ENCODE peak calls at places on chromosomes 2 and 18, in four cellular contexts. J is transverse colon; D is astrocyte; A is CD8-positive, alpha-beta T cell. T is an unnamed sample.

GRCh38 chr2:162475661-162476060 is 131.7 kb downstream of the GCA start:
- DNase-seq in J (no peak), D (peak; percentile 59), A (no peak), T (peak; percentile 78)

GRCh38 chr18:44537521-44537920 is 143.2 kb upstream of the SETBP1 start:
- DNase-seq in J (no peak), D (peak; percentile 87), A (no peak), T (peak; percentile 88)

GRCh38 chr2:70300771-70301343 is 1.0 kb downstream of the FAM136A start:
- DNase-seq in J (no peak), D (no peak), A (no peak), T (no peak)

GRCh38 chr18:79918089-79919011 is 33.1 kb downstream of the SLC66A2 start:
- DNase-seq in J (peak; percentile 5), D (no peak), A (no peak), T (no peak)

GRCh38 chr2:18311413-18311812 is 249.0 kb downstream of the RDH14 start:
- DNase-seq in J (no peak), D (peak; percentile 69), A (no peak), T (peak; percentile 46)

GRCh38 chr2:31256611-31257382 is 22.8 kb downstream of the EHD3 start:
- DNase-seq in J (no peak), D (no peak), A (no peak), T (no peak)

GRCh38 chr18:59823611-59824195 is 76.1 kb upstream of the PMAIP1 start:
- DNase-seq in J (peak; percentile 75), D (peak; percentile 31), A (peak; percentile 16), T (peak; percentile 54)

GRCh38 chr2:107466241-107466640 is 360.5 kb upstream of the RGPD4 start:
- DNase-seq in J (no peak), D (no peak), A (no peak), T (no peak)

GRCh38 chr2:50538137-50538536 is 493.8 kb downstream of the NRXN1 start:
- DNase-seq in J (no peak), D (no peak), A (no peak), T (no peak)

GRCh38 chr2:226211439-226211838 is 588.2 kb downstream of the IRS1 start:
- DNase-seq in J (no peak), D (peak; percentile 88), A (no peak), T (peak; percentile 17)

GRCh38 chr2:207692206-207693065 is 19.0 kb upstream of the CCNYL1 start:
- DNase-seq in J (peak; percentile 58), D (no peak), A (peak; percentile 51), T (peak; percentile 53)

GRCh38 chr18:54004828-54005227 is 219.6 kb downstream of the MBD2 start:
- DNase-seq in J (no peak), D (no peak), A (no peak), T (peak; percentile 53)

GRCh38 chr2:72027426-72028161 is 120.1 kb downstream of the CYP26B1 start:
- DNase-seq in J (no peak), D (peak; percentile 34), A (no peak), T (peak; percentile 66)

GRCh38 chr2:17620280-17620679 is 79.8 kb downstream of the VSNL1 start:
- DNase-seq in J (no peak), D (peak; percentile 71), A (no peak), T (peak; percentile 89)

GRCh38 chr18:74328196-74328595 is 12.6 kb downstream of the C18orf63 start:
- DNase-seq in J (no peak), D (no peak), A (no peak), T (no peak)

GRCh38 chr2:207165121-207166038 is at the start of gene KLF7:
- DNase-seq in J (peak; percentile 45), D (peak; percentile 48), A (peak; percentile 61), T (peak; percentile 64)

GRCh38 chr18:9117980-9118841 is 15.7 kb downstream of the NDUFV2 start:
- DNase-seq in J (no peak), D (no peak), A (no peak), T (no peak)

GRCh38 chr2:26086155-26086634 is 52.3 kb downstream of the RAB10 start:
- DNase-seq in J (no peak), D (peak; percentile 96), A (no peak), T (peak; percentile 25)

GRCh38 chr2:27016801-27017325 is 15.9 kb upstream of the TMEM214 start:
- DNase-seq in J (peak; percentile 66), D (peak; percentile 49), A (peak; percentile 54), T (peak; percentile 47)

GRCh38 chr2:55585451-55586079 is 31.9 kb downstream of the PPP4R3B start:
- DNase-seq in J (no peak), D (peak; percentile 62), A (no peak), T (no peak)

GRCh38 chr2:150767924-150768801 is 280.7 kb upstream of the RND3 start:
- DNase-seq in J (no peak), D (no peak), A (no peak), T (no peak)

GRCh38 chr2:72883356-72883962 is 3.7 kb upstream of the SPR start:
- DNase-seq in J (peak; percentile 37), D (peak; percentile 27), A (peak; percentile 17), T (peak; percentile 26)

GRCh38 chr18:72672364-72673151 is 128.4 kb upstream of the CBLN2 start:
- DNase-seq in J (no peak), D (peak; percentile 3), A (no peak), T (peak; percentile 7)

GRCh38 chr2:181575024-181575649 is 81.8 kb downstream of the CERKL start:
- DNase-seq in J (no peak), D (no peak), A (no peak), T (no peak)

GRCh38 chr2:171541202-171541884 is 19.1 kb downstream of the CYBRD1 start:
- DNase-seq in J (no peak), D (no peak), A (no peak), T (no peak)

GRCh38 chr2:228613133-228613532 is 431.6 kb upstream of the SPHKAP start:
- DNase-seq in J (no peak), D (peak; percentile 82), A (no peak), T (peak; percentile 56)

GRCh38 chr2:37020212-37020886 is 54.0 kb upstream of the STRN start:
- DNase-seq in J (peak; percentile 27), D (peak; percentile 85), A (no peak), T (no peak)

GRCh38 chr2:174600349-174600748 is 2.7 kb upstream of the WIPF1 start:
- DNase-seq in J (no peak), D (no peak), A (no peak), T (no peak)

GRCh38 chr2:68225119-68225632 is 27.2 kb downstream of the PPP3R1 start:
- DNase-seq in J (peak; percentile 37), D (no peak), A (peak; percentile 11), T (peak; percentile 14)

GRCh38 chr2:223626713-223627112 is 24.6 kb upstream of the SCG2 start:
- DNase-seq in J (no peak), D (peak; percentile 96), A (no peak), T (no peak)

GRCh38 chr2:241760301-241760771 is 16.3 kb upstream of the GAL3ST2 start:
- DNase-seq in J (no peak), D (no peak), A (no peak), T (no peak)

GRCh38 chr2:185919155-185919554 is 180.6 kb downstream of the FSIP2 start:
- DNase-seq in J (no peak), D (peak; percentile 31), A (no peak), T (no peak)

GRCh38 chr2:31083204-31083993 is 54.8 kb downstream of the GALNT14 start:
- DNase-seq in J (no peak), D (no peak), A (no peak), T (no peak)

GRCh38 chr2:71687412-71687811 is 234.1 kb downstream of the DYSF start:
- DNase-seq in J (no peak), D (no peak), A (no peak), T (no peak)

GRCh38 chr2:182642328-182642727 is 73.7 kb upstream of the DNAJC10 start:
- DNase-seq in J (peak; percentile 41), D (peak; percentile 23), A (peak; percentile 14), T (peak; percentile 54)

GRCh38 chr2:12352891-12353290 is 363.8 kb upstream of the TRIB2 start:
- DNase-seq in J (no peak), D (no peak), A (no peak), T (no peak)

GRCh38 chr2:41846962-41847361 is 200.9 kb upstream of the PKDCC start:
- DNase-seq in J (no peak), D (no peak), A (no peak), T (no peak)

GRCh38 chr2:128835342-128835855 is 516.7 kb upstream of the HS6ST1 start:
- DNase-seq in J (no peak), D (no peak), A (no peak), T (no peak)

GRCh38 chr18:61334951-61335736 is 1.9 kb downstream of the CDH20 start:
- DNase-seq in J (no peak), D (no peak), A (no peak), T (no peak)
- H3K4me3 ChIP-seq in J (no peak overlapping the region), D (no peak overlapping the region), A (no peak overlapping the region), T (no peak overlapping the region)

DNA sequence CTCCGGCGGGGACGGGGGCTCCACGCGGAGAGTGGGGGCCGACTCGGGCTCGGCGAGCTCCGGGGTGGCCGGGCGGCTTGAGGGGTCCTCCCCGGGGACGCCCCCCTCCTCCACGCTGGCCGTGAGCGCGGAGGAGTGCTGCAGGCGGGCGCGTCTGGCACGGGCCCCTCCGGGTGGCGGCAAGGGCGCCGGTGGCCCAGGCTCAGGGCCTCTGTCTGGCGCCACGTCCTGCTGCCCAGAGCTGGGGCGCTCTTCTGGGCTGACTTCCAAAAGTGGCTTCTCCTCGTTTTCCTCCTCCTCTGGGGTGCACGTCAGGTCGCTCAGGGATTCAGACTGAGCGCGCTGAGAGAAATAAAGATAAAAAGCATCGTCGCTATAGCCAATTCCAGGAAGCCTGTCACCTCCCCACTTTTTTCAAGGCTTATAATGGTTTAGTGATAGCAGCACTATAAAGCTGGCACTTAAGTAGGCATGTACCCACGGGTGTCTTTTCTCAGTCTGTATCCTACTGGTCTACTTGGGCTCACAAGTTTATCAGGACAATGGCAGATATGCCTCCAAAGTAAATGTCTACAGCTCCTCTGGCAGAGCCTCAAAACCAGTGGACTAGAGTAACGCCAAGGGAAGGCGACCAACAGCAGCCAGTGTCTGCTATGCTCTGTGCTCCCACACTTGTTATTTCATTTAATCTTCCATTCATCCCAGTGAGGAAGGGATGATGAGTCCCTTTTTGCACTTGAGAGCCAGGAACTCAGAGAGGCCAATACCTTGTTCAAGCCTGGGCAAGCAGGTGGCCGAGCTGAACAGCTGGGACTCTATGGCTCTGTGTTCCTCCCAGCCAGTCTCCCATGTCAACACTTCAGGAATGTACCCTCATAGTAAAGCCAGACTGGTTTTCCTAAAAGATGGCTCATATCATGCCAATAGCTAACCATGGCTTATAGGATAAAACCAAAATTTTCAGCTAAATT is 92.5 kb upstream of the MGAT4A start:
- DNase-seq in J (no peak), D (no peak), A (no peak), T (no peak)
- H3K27me3 ChIP-seq in J (peaks cover 12% of the 10 kb centered on the region), D (peaks cover 24% of the 10 kb centered on the region), A (no peaks in the 10 kb centered on the region), T (peaks cover 4% of the 10 kb centered on the region)

GRCh38 chr2:197414039-197414438 is 20.8 kb downstream of the SF3B1 start:
- DNase-seq in J (no peak), D (no peak), A (no peak), T (no peak)

GRCh38 chr2:197414515-197414914 is 20.3 kb downstream of the SF3B1 start:
- DNase-seq in J (no peak), D (no peak), A (no peak), T (no peak)

GRCh38 chr2:197416268-197416667 is 18.6 kb downstream of the SF3B1 start:
- DNase-seq in J (no peak), D (no peak), A (no peak), T (no peak)
- H3K36me3 ChIP-seq in J (no peaks in the 10 kb centered on the region), D (peaks cover 60% of the 10 kb centered on the region), A (peaks cover 59% of the 10 kb centered on the region), T (peaks cover 76% of the 10 kb centered on the region)

GRCh38 chr2:127670055-127670956 is 5.0 kb downstream of the LIMS2 start:
- DNase-seq in J (no peak), D (no peak), A (no peak), T (no peak)
- H3K4me3 ChIP-seq in J (no peak overlapping the region), D (no peak overlapping the region), A (no peak overlapping the region), T (no peak overlapping the region)

T was measured in MG63.